ENCODE peak calls at places on chromosomes 12 and 14, in nine cellular contexts. K is stimulated activated CD8-positive, alpha-beta memory T cell treated with anti-CD3 and anti-CD28 coated beads, Interleukin-2, amount 100 ng/mL, for 1 hour; I is AG08396; W is activated CD4-positive, alpha-beta T cell treated with anti-CD3 and anti-CD28 coated beads for 48 hours; H is EL; Y is AG10803; R is left kidney; V is IMR-90; L is T-helper 2 cell. J is an unnamed sample.

GRCh38 chr14:86575141-86575540 is 1045.2 kb downstream of the FLRT2 start:
- DNase-seq in K (no peak), I (no peak), W (no peak), H (peak), Y (peak), R (peak), V (peak), L (no peak), J (no peak)

GRCh38 chr12:124392271-124392990 is 97.5 kb downstream of the RFLNA start:
- DNase-seq in K (no peak), I (peak), W (peak), H (peak), Y (no peak), R (peak), V (peak), L (no peak), J (no peak)

GRCh38 chr14:60935283-60935682 is 45.6 kb downstream of the TRMT5 start:
- DNase-seq in K (no peak), I (no peak), W (no peak), H (no peak), Y (no peak), R (no peak), V (no peak), L (no peak), J (no peak)

GRCh38 chr12:6647083-6647604 is at the start of gene ACRBP:
- DNase-seq in K (no peak), I (peak), W (peak), H (peak), Y (peak), R (peak), V (peak), L (no peak), J (no peak)

GRCh38 chr14:104870368-104871144 is 5.5 kb downstream of the CEP170B start:
- DNase-seq in K (no peak), I (no peak), W (peak), H (no peak), Y (no peak), R (no peak), V (no peak), L (peak), J (no peak)

GRCh38 chr12:67034110-67034879 is 234.9 kb upstream of the CAND1 start:
- DNase-seq in K (no peak), I (no peak), W (peak), H (peak), Y (no peak), R (no peak), V (peak), L (no peak), J (no peak)

GRCh38 chr12:39763894-39764176 is 144.2 kb upstream of the ABCD2 start:
- DNase-seq in K (no peak), I (no peak), W (no peak), H (no peak), Y (no peak), R (no peak), V (no peak), L (no peak), J (no peak)

GRCh38 chr14:54565236-54566151 is 1.4 kb upstream of the SAMD4A start:
- DNase-seq in K (peak), I (peak), W (peak), H (peak), Y (peak), R (peak), V (peak), L (peak), J (no peak)

GRCh38 chr12:121184425-121184824 is 25.5 kb upstream of the P2RX4 start:
- DNase-seq in K (no peak), I (no peak), W (no peak), H (no peak), Y (no peak), R (no peak), V (no peak), L (no peak), J (no peak)

GRCh38 chr14:73236752-73237218 is 521 bp upstream of the PAPLN start:
- DNase-seq in K (no peak), I (no peak), W (no peak), H (no peak), Y (no peak), R (no peak), V (no peak), L (no peak), J (no peak)

GRCh38 chr12:71191509-71192196 is 33.9 kb upstream of the TSPAN8 start:
- DNase-seq in K (no peak), I (no peak), W (no peak), H (no peak), Y (no peak), R (no peak), V (no peak), L (no peak), J (no peak)

GRCh38 chr14:105304565-105304964 is 3.8 kb upstream of the BRF1 start:
- DNase-seq in K (no peak), I (no peak), W (no peak), H (no peak), Y (no peak), R (no peak), V (no peak), L (no peak), J (no peak)

GRCh38 chr14:80215756-80216581 is 4.7 kb upstream of the DIO2 start:
- DNase-seq in K (no peak), I (peak), W (no peak), H (no peak), Y (peak), R (peak), V (peak), L (no peak), J (peak)

GRCh38 chr14:21860172-21860571 is 186.6 kb upstream of the OR4E1 start:
- DNase-seq in K (no peak), I (peak), W (peak), H (peak), Y (no peak), R (no peak), V (no peak), L (no peak), J (no peak)

GRCh38 chr12:124613151-124613585 is 45.8 kb upstream of the NCOR2 start:
- DNase-seq in K (no peak), I (no peak), W (no peak), H (no peak), Y (peak), R (no peak), V (peak), L (no peak), J (peak)

GRCh38 chr14:67221248-67221981 is 19.8 kb upstream of the PALS1 start:
- DNase-seq in K (no peak), I (peak), W (no peak), H (peak), Y (peak), R (peak), V (peak), L (no peak), J (peak)

GRCh38 chr14:90739318-90740077 is 76.7 kb downstream of the TTC7B start:
- DNase-seq in K (no peak), I (no peak), W (no peak), H (no peak), Y (no peak), R (peak), V (peak), L (no peak), J (no peak)

GRCh38 chr14:99807413-99808132 is 14.4 kb downstream of the EML1 start:
- DNase-seq in K (no peak), I (no peak), W (no peak), H (no peak), Y (peak), R (peak), V (no peak), L (no peak), J (no peak)

GRCh38 chr14:54637829-54638446 is 71.0 kb downstream of the SAMD4A start:
- DNase-seq in K (no peak), I (no peak), W (no peak), H (peak), Y (peak), R (peak), V (peak), L (no peak), J (peak)

GRCh38 chr12:52202361-52203078 is 10.7 kb upstream of the KRT80 start:
- DNase-seq in K (no peak), I (no peak), W (no peak), H (no peak), Y (no peak), R (peak), V (peak), L (no peak), J (no peak)

GRCh38 chr14:64688801-64689200 is 15.4 kb upstream of the PLEKHG3 start:
- DNase-seq in K (no peak), I (no peak), W (no peak), H (no peak), Y (no peak), R (no peak), V (no peak), L (no peak), J (no peak)

GRCh38 chr14:70821916-70822705 is 12.8 kb upstream of the MAP3K9 start:
- DNase-seq in K (no peak), I (peak), W (peak), H (peak), Y (peak), R (peak), V (peak), L (peak), J (peak)

GRCh38 chr14:62251237-62251636 is 489.0 kb downstream of the SNAPC1 start:
- DNase-seq in K (no peak), I (no peak), W (no peak), H (no peak), Y (no peak), R (no peak), V (no peak), L (no peak), J (no peak)

GRCh38 chr14:72063761-72064282 is 131.6 kb downstream of the RGS6 start:
- DNase-seq in K (no peak), I (no peak), W (no peak), H (no peak), Y (no peak), R (no peak), V (no peak), L (no peak), J (no peak)

GRCh38 chr12:77751939-77752338 is 78.8 kb upstream of the NAV3 start:
- DNase-seq in K (no peak), I (no peak), W (no peak), H (no peak), Y (peak), R (no peak), V (no peak), L (no peak), J (peak)

GRCh38 chr14:64689292-64689691 is 14.9 kb upstream of the PLEKHG3 start:
- DNase-seq in K (no peak), I (no peak), W (no peak), H (no peak), Y (no peak), R (no peak), V (no peak), L (no peak), J (no peak)

GRCh38 chr12:105835505-105835904 is 303.2 kb downstream of the NUAK1 start:
- DNase-seq in K (no peak), I (no peak), W (no peak), H (no peak), Y (no peak), R (no peak), V (no peak), L (no peak), J (no peak)

GRCh38 chr12:92224685-92225331 is 79.2 kb upstream of the BTG1 start:
- DNase-seq in K (no peak), I (peak), W (no peak), H (peak), Y (peak), R (peak), V (peak), L (no peak), J (no peak)

GRCh38 chr12:12885060-12885792 is 6.1 kb upstream of the GPRC5A start:
- DNase-seq in K (no peak), I (no peak), W (no peak), H (no peak), Y (no peak), R (peak), V (no peak), L (no peak), J (no peak)

GRCh38 chr12:49309361-49309760 is 13.7 kb upstream of the TROAP start:
- DNase-seq in K (no peak), I (no peak), W (no peak), H (no peak), Y (no peak), R (peak), V (no peak), L (no peak), J (no peak)

GRCh38 chr12:94460594-94460959 is 910 bp upstream of the CEP83 start:
- DNase-seq in K (no peak), I (no peak), W (no peak), H (no peak), Y (no peak), R (no peak), V (no peak), L (no peak), J (no peak)

GRCh38 chr14:77339407-77339806 is 18.6 kb downstream of the GSTZ1 start:
- DNase-seq in K (no peak), I (peak), W (no peak), H (peak), Y (peak), R (no peak), V (peak), L (no peak), J (no peak)